ENCODE peak calls at places on chromosomes 4 and X, in ten cellular contexts. Z is DMS153, C is AG08395, U is GM23248, D is aorta, L is astrocyte of the cerebellum, E is NCI-H1694 treated with DMSO at 0.1 percent for 48 hours, S is LHCN-M2, N is breast epithelium, G is G401. K is an unnamed sample.

GRCh38 chr4:187656953-187657352 is 338.6 kb upstream of the ZFP42 start:
- DNase-seq in Z (no peak), C (no peak), U (no peak), D (no peak), L (no peak), E (no peak), S (peak), N (no peak), G (no peak), K (no peak)

GRCh38 chr4:123506311-123506685 is 109.7 kb downstream of the SPRY1 start:
- DNase-seq in Z (no peak), C (no peak), U (no peak), D (no peak), L (no peak), E (no peak), S (no peak), N (no peak), G (no peak), K (no peak)

GRCh38 chr4:2832309-2832980 is 11.2 kb upstream of the ADD1 start:
- DNase-seq in Z (no peak), C (no peak), U (no peak), D (no peak), L (no peak), E (no peak), S (no peak), N (no peak), G (no peak), K (no peak)

GRCh38 chrX:153866302-153867019 is 19.5 kb downstream of the L1CAM start:
- DNase-seq in Z (no peak), C (no peak), U (no peak), D (no peak), L (no peak), E (no peak), S (no peak), N (no peak), G (peak), K (no peak)

GRCh38 chr4:122890142-122890769 is 32.1 kb downstream of the NUDT6 start:
- DNase-seq in Z (no peak), C (no peak), U (no peak), D (no peak), L (no peak), E (no peak), S (no peak), N (no peak), G (no peak), K (no peak)

GRCh38 chrX:23557070-23557469 is 110.2 kb upstream of the PRDX4 start:
- DNase-seq in Z (no peak), C (no peak), U (no peak), D (no peak), L (no peak), E (no peak), S (no peak), N (no peak), G (no peak), K (no peak)

GRCh38 chr4:57172065-57172464 is 61.9 kb upstream of the IGFBP7 start:
- DNase-seq in Z (no peak), C (no peak), U (no peak), D (no peak), L (no peak), E (no peak), S (no peak), N (no peak), G (no peak), K (no peak)

GRCh38 chr4:2163311-2163821 is 78.6 kb downstream of the HAUS3 start:
- DNase-seq in Z (no peak), C (no peak), U (no peak), D (no peak), L (no peak), E (no peak), S (no peak), N (no peak), G (no peak), K (no peak)

GRCh38 chrX:48911407-48912182 is at the start of gene SLC35A2:
- DNase-seq in Z (peak), C (peak), U (peak), D (peak), L (no peak), E (peak), S (peak), N (peak), G (peak), K (peak)

GRCh38 chr4:106358899-106359298 is 9.7 kb downstream of the GIMD1 start:
- DNase-seq in Z (no peak), C (peak), U (peak), D (no peak), L (peak), E (no peak), S (peak), N (no peak), G (no peak), K (no peak)

GRCh38 chr4:108272046-108272445 is 103.3 kb upstream of the LEF1 start:
- DNase-seq in Z (peak), C (no peak), U (no peak), D (no peak), L (no peak), E (no peak), S (peak), N (no peak), G (no peak), K (no peak)

GRCh38 chr4:6516762-6517161 is 44.3 kb upstream of the PPP2R2C start:
- DNase-seq in Z (no peak), C (no peak), U (no peak), D (no peak), L (no peak), E (no peak), S (peak), N (no peak), G (no peak), K (no peak)

GRCh38 chr4:42628740-42629139 is 28.2 kb downstream of the ATP8A1 start:
- DNase-seq in Z (no peak), C (no peak), U (no peak), D (no peak), L (no peak), E (no peak), S (no peak), N (no peak), G (no peak), K (no peak)